ENCODE peak calls at places on chromosomes 11 and 22, in ten cellular contexts. U is endothelial cell; C is activated CD4-positive, alpha-beta T cell treated with anti-CD3 and anti-CD28 coated beads, Interleukin-2, amount 50 U/mL, for 1 hour; R is cerebellum; F is immature natural killer cell; J is activated T-helper 1 cell treated with anti-CD3 and anti-CD28 coated beads, Interleukin-12 subunit alpha, Interleukin-12 subunit beta, Interleukin-2, Interleukin-4 antibody, amounts not matched to agents 30 ng/mL and 10 ng/mL and 1 ng/mL, durations not matched to agents 14 hours and 24 hours and 36 hours; V is COR-L47; K is left kidney; S is T-cell; M is stimulated activated CD4-positive, alpha-beta T cell treated with anti-CD3 and anti-CD28 coated beads, Interleukin-4, amount 100 ng/mL, for 48 hours. O is an unnamed sample.

GRCh38 chr22:36334081-36334831 is 53.5 kb downstream of the MYH9 start:
- DNase-seq in U (peak), C (no peak), R (no peak), F (no peak), J (peak), V (no peak), K (no peak), S (no peak), M (no peak), O (no peak)

GRCh38 chr11:267491-267994 is 10.7 kb upstream of the NLRP6 start:
- DNase-seq in U (no peak), C (peak), R (no peak), F (peak), J (no peak), V (no peak), K (no peak), S (no peak), M (no peak), O (no peak)

GRCh38 chr11:88555829-88556202 is 218.3 kb upstream of the CTSC start:
- DNase-seq in U (no peak), C (no peak), R (no peak), F (no peak), J (no peak), V (no peak), K (no peak), S (no peak), M (no peak), O (no peak)

GRCh38 chr11:72641900-72642814 is 32.1 kb downstream of the PDE2A start:
- DNase-seq in U (peak), C (no peak), R (peak), F (peak), J (no peak), V (no peak), K (peak), S (no peak), M (peak), O (peak)

GRCh38 chr11:16779436-16779835 is 41.0 kb downstream of the C11orf58 start:
- DNase-seq in U (no peak), C (no peak), R (no peak), F (no peak), J (no peak), V (no peak), K (no peak), S (no peak), M (no peak), O (no peak)

GRCh38 chr22:22410121-22410520 is 98.4 kb downstream of the ZNF280B start:
- DNase-seq in U (no peak), C (no peak), R (no peak), F (no peak), J (no peak), V (no peak), K (peak), S (no peak), M (no peak), O (no peak)

GRCh38 chr11:133918606-133919260 is 38.0 kb downstream of the IGSF9B start:
- DNase-seq in U (no peak), C (no peak), R (no peak), F (no peak), J (no peak), V (no peak), K (peak), S (no peak), M (no peak), O (no peak)

GRCh38 chr22:17518379-17518778 is 44.9 kb upstream of the SLC25A18 start:
- DNase-seq in U (no peak), C (no peak), R (no peak), F (no peak), J (no peak), V (no peak), K (no peak), S (no peak), M (no peak), O (no peak)

GRCh38 chr11:129695543-129696308 is 119.9 kb upstream of the TMEM45B start:
- DNase-seq in U (peak), C (peak), R (no peak), F (peak), J (peak), V (peak), K (peak), S (peak), M (peak), O (peak)

GRCh38 chr11:43250309-43250708 is 61.5 kb upstream of the API5 start:
- DNase-seq in U (no peak), C (no peak), R (no peak), F (no peak), J (no peak), V (no peak), K (no peak), S (no peak), M (no peak), O (no peak)